ENCODE peak calls at places on chromosomes 7 and 10, in four cellular contexts. One of them, this sample, is unnamed.

GRCh38 chr10:81909453-81909852 is 34.5 kb downstream of the NRG3 start:
- DNase-seq in A549: no peak
- DNase-seq in GM12878: no peak
- DNase-seq in K562: no peak
- DNase-seq in this sample: no peak

GRCh38 chr7:150869467-150869866 is 17.1 kb downstream of the AOC1 start:
- DNase-seq in A549: no peak
- DNase-seq in GM12878: no peak
- DNase-seq in K562: no peak
- DNase-seq in this sample: no peak

GRCh38 chr10:104329754-104330153 is 8.5 kb downstream of the ITPRIP start:
- DNase-seq in A549: no peak
- DNase-seq in GM12878: no peak
- DNase-seq in K562: no peak
- DNase-seq in this sample: no peak

GRCh38 chr7:28382146-28382545 is 30.2 kb upstream of the CREB5 start:
- DNase-seq in A549: no peak
- DNase-seq in GM12878: no peak
- DNase-seq in K562: no peak
- DNase-seq in this sample: no peak

GRCh38 chr7:47295606-47296005 is 286.3 kb downstream of the TNS3 start:
- DNase-seq in A549: no peak
- DNase-seq in GM12878: no peak
- DNase-seq in K562: no peak
- DNase-seq in this sample: no peak

GRCh38 chr10:110471566-110472139 is 26.1 kb upstream of the DUSP5 start:
- DNase-seq in A549: no peak
- DNase-seq in GM12878: no peak
- DNase-seq in K562: no peak
- DNase-seq in this sample: no peak

GRCh38 chr10:48383393-48383792 is 76.9 kb downstream of the MAPK8 start:
- DNase-seq in A549: no peak
- DNase-seq in GM12878: no peak
- DNase-seq in K562: no peak
- DNase-seq in this sample: peak

GRCh38 chr7:121960678-121961461 is 87.9 kb downstream of the PTPRZ1 start:
- DNase-seq in A549: no peak
- DNase-seq in GM12878: no peak
- DNase-seq in K562: no peak
- DNase-seq in this sample: no peak

GRCh38 chr7:81664304-81664703 is 105.5 kb downstream of the HGF start:
- DNase-seq in A549: no peak
- DNase-seq in GM12878: no peak
- DNase-seq in K562: no peak
- DNase-seq in this sample: no peak

GRCh38 chr7:73504017-73504416 is 18.1 kb downstream of the BAZ1B start:
- DNase-seq in A549: no peak
- DNase-seq in GM12878: no peak
- DNase-seq in K562: no peak
- DNase-seq in this sample: no peak

GRCh38 chr10:27360581-27361172 is 120.1 kb upstream of the ACBD5 start:
- DNase-seq in A549: peak
- DNase-seq in GM12878: peak
- DNase-seq in K562: peak
- DNase-seq in this sample: peak

GRCh38 chr10:109895095-109895818 is 28.1 kb downstream of the XPNPEP1 start:
- DNase-seq in A549: no peak
- DNase-seq in GM12878: no peak
- DNase-seq in K562: no peak
- DNase-seq in this sample: no peak

GRCh38 chr7:137661634-137662033 is 185.1 kb downstream of the DGKI start:
- DNase-seq in A549: no peak
- DNase-seq in GM12878: no peak
- DNase-seq in K562: no peak
- DNase-seq in this sample: no peak

GRCh38 chr7:70098905-70099672 is 500.8 kb downstream of the AUTS2 start:
- DNase-seq in A549: no peak
- DNase-seq in GM12878: no peak
- DNase-seq in K562: no peak
- DNase-seq in this sample: no peak

GRCh38 chr7:50757703-50758390 is 24.8 kb downstream of the GRB10 start:
- DNase-seq in A549: no peak
- DNase-seq in GM12878: no peak
- DNase-seq in K562: no peak
- DNase-seq in this sample: peak

GRCh38 chr10:30697806-30698205 is 68.3 kb upstream of the LYZL2 start:
- DNase-seq in A549: no peak
- DNase-seq in GM12878: no peak
- DNase-seq in K562: no peak
- DNase-seq in this sample: no peak

GRCh38 chr7:105790996-105791395 is 85.4 kb downstream of the ATXN7L1 start:
- DNase-seq in A549: no peak
- DNase-seq in GM12878: no peak
- DNase-seq in K562: no peak
- DNase-seq in this sample: no peak

GRCh38 chr7:130492519-130493274 is 812 bp downstream of the MEST start:
- DNase-seq in A549: no peak
- DNase-seq in GM12878: no peak
- DNase-seq in K562: no peak
- DNase-seq in this sample: no peak

GRCh38 chr7:111844904-111845662 is 282.8 kb upstream of the IMMP2L start:
- DNase-seq in A549: no peak
- DNase-seq in GM12878: no peak
- DNase-seq in K562: no peak
- DNase-seq in this sample: peak

GRCh38 chr7:157909370-157909769 is 572.6 kb downstream of the DNAJB6 start:
- DNase-seq in A549: no peak
- DNase-seq in GM12878: no peak
- DNase-seq in K562: no peak
- DNase-seq in this sample: no peak

GRCh38 chr7:100544949-100545635 is 6.1 kb downstream of the AGFG2 start:
- DNase-seq in A549: no peak
- DNase-seq in GM12878: no peak
- DNase-seq in K562: no peak
- DNase-seq in this sample: peak

GRCh38 chr7:50869108-50869716 is 86.5 kb upstream of the GRB10 start:
- DNase-seq in A549: peak
- DNase-seq in GM12878: no peak
- DNase-seq in K562: no peak
- DNase-seq in this sample: peak

DNA sequence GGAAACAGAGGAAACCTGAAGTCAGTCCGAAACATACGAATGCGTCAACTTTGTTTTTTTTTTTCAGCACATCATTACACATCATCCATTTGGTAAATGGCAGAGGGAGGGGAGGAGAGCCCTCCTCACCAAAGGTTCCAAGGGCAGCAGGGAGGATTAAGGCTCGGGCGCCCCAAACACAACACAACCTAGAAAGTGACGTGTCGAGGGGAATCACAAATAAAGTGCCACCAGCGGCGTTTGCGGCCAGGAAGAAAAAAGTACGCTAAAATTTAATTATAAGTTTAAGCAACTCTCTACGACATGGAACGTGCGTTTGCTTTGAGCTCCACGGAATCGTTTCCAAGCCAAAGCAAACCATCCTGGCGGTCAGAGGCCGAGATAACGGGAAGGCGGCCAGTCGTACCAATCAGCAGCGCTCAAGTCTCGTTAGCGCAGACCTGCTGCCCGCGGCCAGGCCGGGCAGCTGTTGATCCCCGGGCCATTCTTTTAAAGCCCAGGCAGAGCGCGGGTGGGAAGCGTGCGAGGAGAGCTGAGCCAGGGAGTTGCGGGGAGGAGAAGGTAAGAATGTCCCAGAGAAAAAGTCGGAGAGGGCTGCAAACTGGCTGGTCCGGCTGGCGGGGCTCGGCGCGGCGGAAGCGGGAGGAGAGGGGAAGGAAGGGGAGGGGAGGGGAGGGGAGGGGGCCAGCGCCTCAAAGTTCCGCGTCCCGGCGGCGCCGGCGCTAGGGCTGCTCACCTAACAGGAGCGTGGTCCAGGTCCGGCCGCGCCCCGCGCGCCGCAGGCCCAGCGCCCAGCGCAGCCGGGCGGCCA is 719 bp downstream of the DPY19L1 start:
- DNase-seq in A549: peak
- DNase-seq in GM12878: no peak
- DNase-seq in K562: peak
- DNase-seq in this sample: peak
- TF ChIP-seq POLR2AphosphoS2 in A549: no peak
- TF ChIP-seq POLR2AphosphoS2 in GM12878: no peak
- TF ChIP-seq POLR2AphosphoS2 in K562: no peak
- TF ChIP-seq POLR2AphosphoS2 in this sample: no peak

GRCh38 chr7:22733761-22734160 is 6.8 kb downstream of the IL6 start:
- DNase-seq in A549: no peak
- DNase-seq in GM12878: no peak
- DNase-seq in K562: no peak
- DNase-seq in this sample: no peak

GRCh38 chr7:22729180-22729579 is 2.2 kb downstream of the IL6 start:
- DNase-seq in A549: no peak
- DNase-seq in GM12878: no peak
- DNase-seq in K562: no peak
- DNase-seq in this sample: no peak

GRCh38 chr7:22730921-22731654 is 4.1 kb downstream of the IL6 start:
- DNase-seq in A549: no peak
- DNase-seq in GM12878: no peak
- DNase-seq in K562: no peak
- DNase-seq in this sample: no peak

GRCh38 chr7:22731781-22732180 is 4.8 kb downstream of the IL6 start:
- DNase-seq in A549: no peak
- DNase-seq in GM12878: no peak
- DNase-seq in K562: no peak
- DNase-seq in this sample: no peak

DNA sequence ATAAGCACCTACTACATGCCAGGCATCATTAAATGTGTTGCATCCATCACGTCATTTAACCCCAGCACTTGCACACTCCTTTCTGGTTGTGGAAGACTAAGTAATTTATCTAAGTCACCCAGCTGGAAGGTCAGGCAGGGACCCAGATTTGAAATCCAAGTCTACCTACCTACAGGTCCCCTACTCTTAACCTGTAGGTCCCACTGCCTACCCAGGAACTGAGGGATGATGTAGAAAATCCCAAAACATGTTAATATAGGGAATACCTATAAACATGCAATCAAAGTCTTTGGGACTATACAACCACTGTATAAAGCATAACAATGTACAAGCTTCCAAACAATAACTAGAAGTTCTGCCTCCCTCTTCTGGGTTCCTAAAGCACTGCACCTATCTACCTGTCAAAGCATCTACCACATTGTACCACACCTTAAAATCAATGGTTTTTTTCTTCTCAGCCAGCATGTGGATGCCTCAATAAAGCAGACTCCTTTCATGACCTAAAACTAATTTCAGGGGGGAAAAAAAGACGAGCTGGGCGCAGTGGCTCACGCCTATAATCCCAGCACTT is 5.6 kb downstream of the IL6 start:
- DNase-seq in A549: no peak
- DNase-seq in GM12878: no peak
- DNase-seq in K562: no peak
- DNase-seq in this sample: no peak
- TF ChIP-seq POLR2AphosphoS2 in A549: no peak
- TF ChIP-seq POLR2AphosphoS2 in GM12878: no peak
- TF ChIP-seq POLR2AphosphoS2 in K562: no peak
- TF ChIP-seq POLR2AphosphoS2 in this sample: no peak

DNA sequence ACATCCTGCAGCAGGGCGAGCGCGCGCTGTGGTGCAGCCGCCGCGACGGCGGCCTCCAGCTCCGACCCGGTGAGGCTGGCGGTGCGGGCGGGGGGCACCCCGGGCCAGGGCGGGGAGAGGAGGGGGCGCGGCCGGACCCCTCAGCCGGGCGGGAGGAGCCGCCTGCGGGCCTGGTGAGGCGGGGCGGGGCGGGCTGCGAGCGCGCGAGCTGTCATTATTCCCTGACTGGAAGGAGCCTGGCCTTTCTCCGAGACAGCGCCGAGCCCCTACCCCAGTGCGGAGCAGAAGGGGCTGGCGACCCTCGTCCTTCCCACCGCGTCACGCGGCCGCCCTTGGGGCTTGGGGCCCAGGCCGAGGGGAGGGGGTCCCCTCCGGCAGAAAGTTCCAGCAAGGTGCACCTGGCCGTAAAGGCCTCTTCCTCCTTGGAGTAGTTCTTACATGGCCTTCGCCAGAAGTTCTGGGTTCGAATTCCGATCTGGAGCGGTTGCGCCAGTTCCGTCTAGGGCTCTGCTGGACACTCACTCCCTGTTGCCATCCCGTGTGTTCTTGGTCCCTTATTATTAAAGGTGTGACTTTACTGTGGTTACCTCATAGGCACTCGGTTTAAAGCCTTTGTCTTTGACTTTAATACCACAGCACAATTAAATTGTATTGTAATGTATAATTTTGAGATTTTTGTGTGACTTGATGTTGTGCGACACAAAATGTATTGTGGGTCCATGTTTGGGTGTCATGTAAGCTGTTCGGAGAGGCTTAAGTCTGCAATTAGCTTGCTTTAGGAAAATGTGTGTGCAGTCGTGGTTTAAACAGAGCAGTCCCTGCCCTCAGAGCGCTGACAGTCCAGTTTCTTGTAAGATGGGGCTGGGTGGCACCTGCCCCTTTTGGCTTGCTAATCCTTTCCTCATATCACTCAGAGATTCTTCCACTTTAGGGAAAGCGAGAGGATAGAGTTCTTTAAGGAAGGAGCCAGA is 726 bp downstream of the INPP5F start:
- DNase-seq in A549: no peak
- DNase-seq in GM12878: no peak
- DNase-seq in K562: no peak
- DNase-seq in this sample: no peak
- TF ChIP-seq POLR2AphosphoS2 in A549: no peak
- TF ChIP-seq POLR2AphosphoS2 in GM12878: no peak
- TF ChIP-seq POLR2AphosphoS2 in K562: no peak
- TF ChIP-seq POLR2AphosphoS2 in this sample: no peak

DNA sequence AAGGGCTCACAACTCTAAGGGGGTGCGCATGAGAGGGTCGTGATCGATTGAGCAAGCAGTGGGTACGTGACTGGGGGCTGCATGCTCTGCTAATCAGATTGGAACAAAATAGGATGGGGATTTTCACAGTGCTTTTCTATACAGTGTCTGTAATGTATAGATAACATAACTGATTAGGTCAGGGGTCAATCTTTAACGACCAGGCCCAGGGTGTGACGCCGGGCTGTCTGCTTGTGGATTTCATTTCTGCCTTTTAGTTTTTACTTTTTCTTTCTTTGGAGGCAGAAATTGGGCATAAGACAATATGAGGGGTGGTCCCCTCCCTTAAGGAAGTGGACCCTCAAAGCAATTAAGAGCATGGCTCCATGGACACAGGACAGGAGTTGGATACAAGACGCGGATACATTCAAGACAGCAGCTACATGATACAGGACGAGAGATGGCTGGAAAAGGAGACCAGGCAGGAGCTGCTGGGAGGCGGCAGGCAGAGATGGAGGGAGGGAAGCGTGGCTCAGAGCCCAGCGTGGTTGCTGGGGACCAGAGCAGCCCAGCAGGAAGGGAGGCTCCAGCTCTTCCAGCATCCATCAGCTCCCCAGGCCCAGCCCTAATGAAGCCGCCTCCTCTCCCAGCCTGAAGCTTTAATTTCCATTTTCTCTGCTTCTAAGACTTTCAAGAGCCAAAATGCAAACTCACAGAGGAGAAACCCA is 31.6 kb downstream of the GSDME start:
- DNase-seq in A549: no peak
- DNase-seq in GM12878: no peak
- DNase-seq in K562: no peak
- DNase-seq in this sample: no peak
- TF ChIP-seq POLR2AphosphoS2 in A549: no peak
- TF ChIP-seq POLR2AphosphoS2 in GM12878: no peak
- TF ChIP-seq POLR2AphosphoS2 in K562: no peak
- TF ChIP-seq POLR2AphosphoS2 in this sample: no peak